ENCODE peak calls at places on chromosomes 7 and 10, in five cellular contexts. T, G, V, H and Q are unnamed samples.

GRCh38 chr10:128462026-128462425 is 335.8 kb upstream of the MKI67 start:
- DNase-seq in T (no peak), G (no peak), V (no peak), H (no peak), Q (no peak)

GRCh38 chr7:153522261-153522660 is 529.9 kb upstream of the DPP6 start:
- DNase-seq in T (no peak), G (no peak), V (no peak), H (no peak), Q (no peak)

GRCh38 chr7:69791739-69792138 is 193.5 kb downstream of the AUTS2 start:
- DNase-seq in T (no peak), G (no peak), V (no peak), H (no peak), Q (no peak)

GRCh38 chr7:119472398-119473038 is 800.5 kb upstream of the KCND2 start:
- DNase-seq in T (no peak), G (no peak), V (no peak), H (no peak), Q (no peak)

GRCh38 chr10:43057831-43058340 is 19.0 kb upstream of the RET start:
- DNase-seq in T (no peak), G (no peak), V (no peak), H (no peak), Q (no peak)

GRCh38 chr10:112953075-112953501 is 3.0 kb downstream of the TCF7L2 start:
- DNase-seq in T (peak; percentile 53), G (no peak), V (peak; percentile 51), H (no peak), Q (no peak)

GRCh38 chr10:49508249-49508648 is 30.7 kb downstream of the ERCC6 start:
- DNase-seq in T (no peak), G (no peak), V (no peak), H (peak; percentile 15), Q (no peak)

GRCh38 chr7:27689045-27689877 is 26.6 kb upstream of the HIBADH start:
- DNase-seq in T (peak; percentile 72), G (no peak), V (peak; percentile 37), H (no peak), Q (peak; percentile 52)

GRCh38 chr10:43930243-43930642 is 281.6 kb upstream of the ZNF32 start:
- DNase-seq in T (no peak), G (no peak), V (no peak), H (no peak), Q (no peak)

GRCh38 chr7:51307811-51308737 is 8.5 kb downstream of the COBL start:
- DNase-seq in T (no peak), G (no peak), V (no peak), H (no peak), Q (no peak)

GRCh38 chr7:84251183-84251845 is 56.7 kb upstream of the SEMA3A start:
- DNase-seq in T (peak; percentile 87), G (no peak), V (peak; percentile 59), H (no peak), Q (no peak)

GRCh38 chr7:50739744-50740455 is 42.8 kb downstream of the GRB10 start:
- DNase-seq in T (no peak), G (peak; percentile 45), V (no peak), H (peak; percentile 49), Q (no peak)

GRCh38 chr7:140061607-140061930 is 1.2 kb downstream of the PARP12 start:
- DNase-seq in T (no peak), G (no peak), V (peak; percentile 48), H (no peak), Q (peak; percentile 65)

GRCh38 chr10:71868192-71868697 is 17.2 kb upstream of the PSAP start:
- DNase-seq in T (peak; percentile 68), G (no peak), V (peak; percentile 78), H (no peak), Q (no peak)

GRCh38 chr7:113283861-113284260 is 165.5 kb upstream of the SMIM30 start:
- DNase-seq in T (peak; percentile 58), G (no peak), V (peak; percentile 73), H (no peak), Q (peak; percentile 50)

GRCh38 chr10:102043456-102043855 is 12.5 kb downstream of the ARMH3 start:
- DNase-seq in T (no peak), G (no peak), V (no peak), H (no peak), Q (no peak)

GRCh38 chr10:17951868-17952371 is at the start of gene SLC39A12:
- DNase-seq in T (peak; percentile 70), G (no peak), V (peak; percentile 64), H (no peak), Q (peak; percentile 61)

GRCh38 chr10:43595739-43596298 is 10.4 kb upstream of the ZNF485 start:
- DNase-seq in T (no peak), G (no peak), V (peak; percentile 11), H (peak; percentile 37), Q (no peak)

GRCh38 chr7:140027866-140028265 is 34.9 kb downstream of the PARP12 start:
- DNase-seq in T (no peak), G (no peak), V (no peak), H (no peak), Q (no peak)

GRCh38 chr7:101089876-101090275 is 4.6 kb downstream of the TRIM56 start:
- DNase-seq in T (no peak), G (no peak), V (no peak), H (no peak), Q (no peak)

GRCh38 chr10:110679633-110680472 is 35.7 kb downstream of the RBM20 start:
- DNase-seq in T (no peak), G (no peak), V (no peak), H (no peak), Q (no peak)

GRCh38 chr7:95527776-95528250 is 42.1 kb downstream of the ASB4 start:
- DNase-seq in T (no peak), G (no peak), V (no peak), H (no peak), Q (no peak)

GRCh38 chr10:101478956-101479355 is 109.1 kb downstream of the POLL start:
- DNase-seq in T (no peak), G (no peak), V (no peak), H (no peak), Q (no peak)

GRCh38 chr10:26805567-26806245 is 55.1 kb downstream of the ABI1 start:
- DNase-seq in T (peak; percentile 22), G (no peak), V (peak; percentile 27), H (no peak), Q (peak; percentile 20)

GRCh38 chr7:141145630-141145982 is 71.7 kb downstream of the TMEM178B start:
- DNase-seq in T (no peak), G (no peak), V (peak; percentile 39), H (no peak), Q (no peak)

GRCh38 chr10:125340871-125341270 is 180.5 kb upstream of the CTBP2 start:
- DNase-seq in T (peak; percentile 7), G (no peak), V (peak; percentile 5), H (no peak), Q (no peak)